ENCODE peak calls at places on chromosomes 16 and 17, in four cellular contexts. One of them, this sample, is unnamed.

GRCh38 chr16:5326395-5326794 is 228.8 kb upstream of the EEF2KMT start:
- DNase-seq in SK-N-SH: no peak
- DNase-seq in hepatocyte: no peak
- DNase-seq in PC-9: no peak
- DNase-seq in this sample: no peak

GRCh38 chr17:73902416-73903181 is 258.4 kb upstream of the SDK2 start:
- DNase-seq in PC-9: no peak
- DNase-seq in hepatocyte: peak; percentile 29
- DNase-seq in SK-N-SH: no peak
- DNase-seq in this sample: no peak

GRCh38 chr17:31492880-31493655 is 101.6 kb downstream of the RAB11FIP4 start:
- DNase-seq in PC-9: no peak
- DNase-seq in SK-N-SH: no peak
- DNase-seq in hepatocyte: no peak
- DNase-seq in this sample: no peak

GRCh38 chr17:41678907-41679739 is 9.6 kb upstream of the EIF1 start:
- DNase-seq in PC-9: peak; percentile 88
- DNase-seq in SK-N-SH: no peak
- DNase-seq in hepatocyte: no peak
- DNase-seq in this sample: peak; percentile 40

GRCh38 chr17:66177048-66177447 is 14.9 kb downstream of the CEP112 start:
- DNase-seq in SK-N-SH: no peak
- DNase-seq in PC-9: no peak
- DNase-seq in hepatocyte: no peak
- DNase-seq in this sample: peak; percentile 90

GRCh38 chr17:17749025-17749772 is 67.9 kb downstream of the RAI1 start:
- DNase-seq in SK-N-SH: peak; percentile 81
- DNase-seq in hepatocyte: no peak
- DNase-seq in PC-9: no peak
- DNase-seq in this sample: no peak

GRCh38 chr16:70438325-70438982 is 446 bp downstream of the ST3GAL2 start:
- DNase-seq in PC-9: no peak
- DNase-seq in hepatocyte: no peak
- DNase-seq in SK-N-SH: no peak
- DNase-seq in this sample: no peak

GRCh38 chr16:58048494-58048893 is 22.9 kb downstream of the MMP15 start:
- DNase-seq in SK-N-SH: no peak
- DNase-seq in PC-9: no peak
- DNase-seq in hepatocyte: no peak
- DNase-seq in this sample: no peak

GRCh38 chr16:11835891-11836652 is 15.3 kb downstream of the RSL1D1 start:
- DNase-seq in hepatocyte: no peak
- DNase-seq in PC-9: no peak
- DNase-seq in SK-N-SH: no peak
- DNase-seq in this sample: no peak

GRCh38 chr16:1510941-1511351 is 17.8 kb downstream of the TELO2 start:
- DNase-seq in hepatocyte: no peak
- DNase-seq in PC-9: no peak
- DNase-seq in SK-N-SH: no peak
- DNase-seq in this sample: no peak

GRCh38 chr16:88804552-88805339 is 1.2 kb downstream of the CDT1 start:
- DNase-seq in hepatocyte: peak; percentile 79
- DNase-seq in PC-9: no peak
- DNase-seq in SK-N-SH: peak; percentile 64
- DNase-seq in this sample: peak; percentile 39

GRCh38 chr17:8060274-8060673 is 21.4 kb downstream of the ALOX15B start:
- DNase-seq in SK-N-SH: peak; percentile 80
- DNase-seq in hepatocyte: peak; percentile 87
- DNase-seq in PC-9: no peak
- DNase-seq in this sample: peak; percentile 93

GRCh38 chr17:49843774-49844350 is 4.0 kb downstream of the TAC4 start:
- DNase-seq in hepatocyte: no peak
- DNase-seq in PC-9: no peak
- DNase-seq in SK-N-SH: no peak
- DNase-seq in this sample: peak; percentile 56

GRCh38 chr17:60863892-60864673 is 186.4 kb downstream of the BCAS3 start:
- DNase-seq in hepatocyte: no peak
- DNase-seq in PC-9: no peak
- DNase-seq in SK-N-SH: no peak
- DNase-seq in this sample: no peak

GRCh38 chr17:80512233-80512632 is 32.4 kb upstream of the RPTOR start:
- DNase-seq in SK-N-SH: no peak
- DNase-seq in PC-9: no peak
- DNase-seq in hepatocyte: no peak
- DNase-seq in this sample: peak; percentile 73

GRCh38 chr16:27287887-27288286 is 19.3 kb upstream of the NSMCE1 start:
- DNase-seq in SK-N-SH: no peak
- DNase-seq in hepatocyte: no peak
- DNase-seq in PC-9: no peak
- DNase-seq in this sample: no peak

GRCh38 chr16:19502395-19503131 is 19.3 kb downstream of the GDE1 start:
- DNase-seq in PC-9: peak; percentile 56
- DNase-seq in SK-N-SH: peak; percentile 66
- DNase-seq in hepatocyte: peak; percentile 84
- DNase-seq in this sample: peak; percentile 74

GRCh38 chr16:1509307-1510221 is 16.4 kb downstream of the TELO2 start:
- DNase-seq in hepatocyte: no peak
- DNase-seq in PC-9: no peak
- DNase-seq in SK-N-SH: no peak
- DNase-seq in this sample: no peak

GRCh38 chr16:89266521-89267134 is 49.1 kb downstream of the ZNF778 start:
- DNase-seq in PC-9: no peak
- DNase-seq in hepatocyte: no peak
- DNase-seq in SK-N-SH: no peak
- DNase-seq in this sample: no peak

GRCh38 chr17:3475812-3476686 is at the start of gene ASPA:
- DNase-seq in SK-N-SH: no peak
- DNase-seq in PC-9: no peak
- DNase-seq in hepatocyte: no peak
- DNase-seq in this sample: no peak

GRCh38 chr17:82161216-82161615 is 51.4 kb downstream of the CCDC57 start:
- DNase-seq in hepatocyte: no peak
- DNase-seq in PC-9: no peak
- DNase-seq in SK-N-SH: no peak
- DNase-seq in this sample: no peak
- H3K9me2 ChIP-seq in hepatocyte: no peaks in the 10 kb centered on the region
- H3K9me2 ChIP-seq in PC-9: no peaks in the 10 kb centered on the region
- H3K9me2 ChIP-seq in SK-N-SH: no peaks in the 10 kb centered on the region
- H3K9me2 ChIP-seq in this sample: no peaks in the 10 kb centered on the region

GRCh38 chr16:7364054-7364407 is 31.4 kb downstream of the RBFOX1 start:
- DNase-seq in hepatocyte: peak; percentile 42
- DNase-seq in PC-9: no peak
- DNase-seq in SK-N-SH: peak; percentile 19
- DNase-seq in this sample: no peak
- H3K9me2 ChIP-seq in hepatocyte: no peaks in the 10 kb centered on the region
- H3K9me2 ChIP-seq in PC-9: no peaks in the 10 kb centered on the region
- H3K9me2 ChIP-seq in SK-N-SH: no peaks in the 10 kb centered on the region
- H3K9me2 ChIP-seq in this sample: no peaks in the 10 kb centered on the region

GRCh38 chr17:57317016-57317415 is 60.7 kb downstream of the MSI2 start:
- DNase-seq in SK-N-SH: no peak
- DNase-seq in PC-9: no peak
- DNase-seq in hepatocyte: no peak
- DNase-seq in this sample: no peak
- H3K9me2 ChIP-seq in SK-N-SH: no peaks in the 10 kb centered on the region
- H3K9me2 ChIP-seq in PC-9: no peaks in the 10 kb centered on the region
- H3K9me2 ChIP-seq in hepatocyte: no peaks in the 10 kb centered on the region
- H3K9me2 ChIP-seq in this sample: no peaks in the 10 kb centered on the region

GRCh38 chr16:65760874-65761273 is 605.6 kb upstream of the CDH5 start:
- DNase-seq in SK-N-SH: no peak
- DNase-seq in hepatocyte: no peak
- DNase-seq in PC-9: no peak
- DNase-seq in this sample: no peak

GRCh38 chr16:65756163-65756562 is 610.3 kb upstream of the CDH5 start:
- DNase-seq in hepatocyte: no peak
- DNase-seq in PC-9: no peak
- DNase-seq in SK-N-SH: peak; percentile 36
- DNase-seq in this sample: peak; percentile 37

GRCh38 chr16:65757064-65757463 is 609.4 kb upstream of the CDH5 start:
- DNase-seq in hepatocyte: no peak
- DNase-seq in PC-9: no peak
- DNase-seq in SK-N-SH: no peak
- DNase-seq in this sample: no peak

GRCh38 chr16:65754799-65755691 is 611.4 kb upstream of the CDH5 start:
- DNase-seq in hepatocyte: peak; percentile 20
- DNase-seq in SK-N-SH: peak; percentile 59
- DNase-seq in PC-9: no peak
- DNase-seq in this sample: no peak

DNA sequence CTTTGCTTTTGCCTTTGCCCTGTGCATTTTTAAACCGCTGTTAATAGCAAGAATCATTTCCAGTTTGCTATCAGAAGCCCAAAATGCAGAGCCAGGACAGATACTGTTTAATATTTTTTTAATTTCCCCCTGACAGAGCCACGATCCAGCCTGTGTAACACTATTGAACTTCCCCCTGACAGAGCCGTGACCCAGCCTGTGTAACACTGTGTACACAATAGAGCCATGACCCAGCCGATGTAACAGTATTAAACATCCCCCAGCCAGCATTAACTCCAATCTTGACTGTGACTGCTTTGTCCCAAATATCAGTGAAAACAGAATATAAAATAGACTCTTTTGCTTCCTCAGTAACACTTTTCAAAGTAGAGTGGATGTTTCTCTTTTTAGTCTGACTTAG is 607.9 kb upstream of the CDH5 start:
- DNase-seq in PC-9: no peak
- DNase-seq in hepatocyte: no peak
- DNase-seq in SK-N-SH: no peak
- DNase-seq in this sample: no peak
- H3K9me2 ChIP-seq in PC-9: no peaks in the 10 kb centered on the region
- H3K9me2 ChIP-seq in hepatocyte: no peaks in the 10 kb centered on the region
- H3K9me2 ChIP-seq in SK-N-SH: no peaks in the 10 kb centered on the region
- H3K9me2 ChIP-seq in this sample: no peaks in the 10 kb centered on the region

DNA sequence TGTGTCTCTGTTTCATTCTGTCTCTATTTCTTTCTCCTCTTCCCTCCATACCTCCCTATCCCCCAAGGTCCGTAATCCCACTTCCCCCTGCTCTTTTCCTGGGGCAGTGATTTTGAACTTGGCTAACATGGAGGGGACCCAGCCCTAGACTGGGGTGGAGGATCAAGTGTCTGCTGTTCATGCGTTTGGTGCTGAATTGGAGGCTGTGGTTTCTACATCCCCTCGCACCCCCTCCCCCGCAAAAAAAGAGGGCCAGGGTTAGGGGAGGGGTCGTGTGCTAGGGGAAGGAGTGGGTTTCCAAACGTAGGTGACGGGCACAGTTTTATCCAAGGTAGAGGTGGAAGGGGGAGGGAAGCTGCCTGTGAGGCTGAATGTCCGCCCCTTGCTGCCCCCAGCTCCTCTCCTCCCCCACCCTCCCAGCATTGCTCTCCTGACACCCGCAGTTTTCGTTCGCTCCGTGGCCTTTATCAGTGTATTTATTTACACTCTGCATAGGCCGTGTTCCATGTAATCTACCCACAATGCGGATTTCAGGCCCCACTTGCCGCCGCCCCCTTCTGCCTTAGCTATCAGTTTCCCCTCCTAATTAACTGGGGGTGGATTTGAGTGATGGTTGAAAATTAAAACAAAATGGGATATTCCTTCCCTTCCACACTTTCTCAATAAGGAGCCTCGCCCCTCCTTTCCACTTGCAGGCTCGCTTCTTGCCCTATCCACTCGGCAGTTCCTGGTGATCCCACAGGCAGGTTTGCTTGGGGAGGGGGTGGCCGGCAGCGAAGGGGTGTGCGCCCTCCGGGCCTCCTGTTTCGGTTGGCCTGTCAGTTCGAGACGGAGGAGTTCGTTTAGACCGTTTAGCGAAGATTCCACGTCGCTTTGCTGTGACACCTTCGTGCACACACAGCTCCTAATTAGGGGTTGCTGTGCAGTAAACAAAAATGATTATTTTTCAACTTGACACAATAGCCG is 2.0 kb downstream of the GNAO1 start:
- DNase-seq in SK-N-SH: peak; percentile 28
- DNase-seq in hepatocyte: no peak
- DNase-seq in PC-9: no peak
- DNase-seq in this sample: no peak
- H3K9me2 ChIP-seq in SK-N-SH: no peaks in the 10 kb centered on the region
- H3K9me2 ChIP-seq in hepatocyte: no peaks in the 10 kb centered on the region
- H3K9me2 ChIP-seq in PC-9: no peaks in the 10 kb centered on the region
- H3K9me2 ChIP-seq in this sample: no peaks in the 10 kb centered on the region

GRCh38 chr16:26204138-26204537 is 512.4 kb downstream of the HS3ST4 start:
- DNase-seq in hepatocyte: no peak
- DNase-seq in PC-9: no peak
- DNase-seq in SK-N-SH: no peak
- DNase-seq in this sample: no peak
- H3K9me2 ChIP-seq in hepatocyte: no peaks in the 10 kb centered on the region
- H3K9me2 ChIP-seq in PC-9: peaks cover 2% of the 10 kb centered on the region
- H3K9me2 ChIP-seq in SK-N-SH: no peaks in the 10 kb centered on the region
- H3K9me2 ChIP-seq in this sample: no peaks in the 10 kb centered on the region

GRCh38 chr16:30756781-30757100 is 5.1 kb downstream of the CFAP119 start:
- DNase-seq in PC-9: no peak
- DNase-seq in SK-N-SH: no peak
- DNase-seq in hepatocyte: no peak
- DNase-seq in this sample: no peak

GRCh38 chr16:30757316-30757715 is 4.5 kb downstream of the CFAP119 start:
- DNase-seq in hepatocyte: no peak
- DNase-seq in PC-9: no peak
- DNase-seq in SK-N-SH: no peak
- DNase-seq in this sample: no peak

GRCh38 chr16:30760160-30760559 is 1.7 kb downstream of the CFAP119 start:
- DNase-seq in hepatocyte: no peak
- DNase-seq in SK-N-SH: no peak
- DNase-seq in PC-9: no peak
- DNase-seq in this sample: no peak

GRCh38 chr16:30760577-30761426 is 1.1 kb downstream of the CFAP119 start:
- DNase-seq in hepatocyte: no peak
- DNase-seq in PC-9: peak; percentile 50
- DNase-seq in SK-N-SH: no peak
- DNase-seq in this sample: no peak

DNA sequence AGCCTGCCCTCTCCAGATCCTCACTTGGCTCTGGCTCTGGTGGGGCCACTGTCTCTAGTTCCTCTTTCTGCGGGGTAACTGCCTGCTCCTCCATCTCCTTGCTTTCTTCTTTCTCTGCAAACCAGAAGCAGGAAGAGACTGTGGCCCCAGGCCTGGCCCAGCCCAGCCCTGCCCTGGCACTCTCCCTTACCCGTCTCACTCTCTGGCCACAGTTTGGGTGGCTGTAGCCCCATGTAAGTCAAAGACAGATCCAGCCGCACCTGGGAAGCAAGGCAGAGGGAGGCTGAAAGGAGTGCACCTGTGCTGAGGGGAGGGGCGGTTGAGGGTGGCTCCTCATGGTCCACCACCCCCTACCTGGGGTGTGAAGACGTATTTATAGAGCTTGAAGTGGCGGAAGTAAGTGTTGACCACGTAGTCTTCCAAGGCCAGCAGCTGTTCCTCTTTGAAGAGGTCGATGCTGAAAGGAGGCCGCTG is 2.8 kb downstream of the CFAP119 start:
- DNase-seq in PC-9: no peak
- DNase-seq in hepatocyte: no peak
- DNase-seq in SK-N-SH: no peak
- DNase-seq in this sample: no peak
- H3K9me2 ChIP-seq in PC-9: no peaks in the 10 kb centered on the region
- H3K9me2 ChIP-seq in hepatocyte: no peaks in the 10 kb centered on the region
- H3K9me2 ChIP-seq in SK-N-SH: no peaks in the 10 kb centered on the region
- H3K9me2 ChIP-seq in this sample: no peaks in the 10 kb centered on the region